ENCODE peak calls at places on chromosomes 11 and 22, in five cellular contexts. One of them, this sample, is unnamed.

GRCh38 chr22:31496735-31497146 is 405 bp downstream of the SFI1 start:
- DNase-seq in esophagus squamous epithelium: no peak
- DNase-seq in sciatic nerve: peak; percentile 67
- DNase-seq in neuronal stem cell: no peak
- DNase-seq in nephron progenitor cell: peak; percentile 35
- DNase-seq in this sample: no peak

GRCh38 chr11:63505857-63506528 is at the start of gene LGALS12:
- DNase-seq in esophagus squamous epithelium: no peak
- DNase-seq in sciatic nerve: no peak
- DNase-seq in neuronal stem cell: no peak
- DNase-seq in nephron progenitor cell: no peak
- DNase-seq in this sample: no peak

GRCh38 chr11:25423436-25424184 is 908.3 kb upstream of the ANO3 start:
- DNase-seq in esophagus squamous epithelium: no peak
- DNase-seq in sciatic nerve: no peak
- DNase-seq in neuronal stem cell: no peak
- DNase-seq in nephron progenitor cell: no peak
- DNase-seq in this sample: no peak

GRCh38 chr11:70860855-70861254 is 391.5 kb downstream of the SHANK2 start:
- DNase-seq in esophagus squamous epithelium: no peak
- DNase-seq in sciatic nerve: no peak
- DNase-seq in neuronal stem cell: no peak
- DNase-seq in nephron progenitor cell: peak; percentile 12
- DNase-seq in this sample: no peak

GRCh38 chr11:121591405-121592033 is 138.8 kb upstream of the SORL1-AS1 start:
- DNase-seq in esophagus squamous epithelium: no peak
- DNase-seq in sciatic nerve: peak; percentile 74
- DNase-seq in neuronal stem cell: peak; percentile 75
- DNase-seq in nephron progenitor cell: peak; percentile 75
- DNase-seq in this sample: peak; percentile 42

GRCh38 chr11:72069200-72069599 is 11.1 kb downstream of the NUMA1 start:
- DNase-seq in esophagus squamous epithelium: no peak
- DNase-seq in sciatic nerve: no peak
- DNase-seq in neuronal stem cell: no peak
- DNase-seq in nephron progenitor cell: no peak
- DNase-seq in this sample: no peak

GRCh38 chr11:76030286-76030685 is 176.0 kb downstream of the WNT11 start:
- DNase-seq in esophagus squamous epithelium: no peak
- DNase-seq in sciatic nerve: no peak
- DNase-seq in neuronal stem cell: no peak
- DNase-seq in nephron progenitor cell: no peak
- DNase-seq in this sample: no peak

GRCh38 chr11:73538381-73538872 is 59.5 kb downstream of the FAM168A start:
- DNase-seq in esophagus squamous epithelium: no peak
- DNase-seq in sciatic nerve: no peak
- DNase-seq in neuronal stem cell: peak; percentile 30
- DNase-seq in nephron progenitor cell: no peak
- DNase-seq in this sample: no peak

GRCh38 chr11:12689029-12689755 is 15.0 kb downstream of the TEAD1 start:
- DNase-seq in esophagus squamous epithelium: no peak
- DNase-seq in sciatic nerve: no peak
- DNase-seq in neuronal stem cell: no peak
- DNase-seq in nephron progenitor cell: no peak
- DNase-seq in this sample: no peak

GRCh38 chr11:109937968-109938367 is 155.2 kb upstream of the ZC3H12C start:
- DNase-seq in esophagus squamous epithelium: no peak
- DNase-seq in sciatic nerve: no peak
- DNase-seq in neuronal stem cell: no peak
- DNase-seq in nephron progenitor cell: no peak
- DNase-seq in this sample: no peak

GRCh38 chr11:68213135-68213515 is at the start of gene KMT5B:
- DNase-seq in esophagus squamous epithelium: no peak
- DNase-seq in sciatic nerve: peak; percentile 83
- DNase-seq in neuronal stem cell: peak; percentile 64
- DNase-seq in nephron progenitor cell: peak; percentile 83
- DNase-seq in this sample: peak; percentile 58

GRCh38 chr22:41557401-41558240 is 3.2 kb upstream of the CSDC2 start:
- DNase-seq in esophagus squamous epithelium: no peak
- DNase-seq in sciatic nerve: peak; percentile 78
- DNase-seq in neuronal stem cell: no peak
- DNase-seq in nephron progenitor cell: no peak
- DNase-seq in this sample: peak; percentile 76

GRCh38 chr11:65417221-65417701 is 5.3 kb upstream of the NEAT1 start:
- DNase-seq in esophagus squamous epithelium: no peak
- DNase-seq in sciatic nerve: peak; percentile 80
- DNase-seq in neuronal stem cell: no peak
- DNase-seq in nephron progenitor cell: no peak
- DNase-seq in this sample: no peak

GRCh38 chr11:123061403-123062157 is at the start of gene HSPA8:
- DNase-seq in esophagus squamous epithelium: peak; percentile 48
- DNase-seq in sciatic nerve: peak; percentile 82
- DNase-seq in neuronal stem cell: peak; percentile 17
- DNase-seq in nephron progenitor cell: peak; percentile 61
- DNase-seq in this sample: no peak

This sample was measured in NCI-H510A treated with DMSO at 0.1 percent for 48 hours.